ENCODE peak calls at places on chromosomes 11 and 22, in four cellular contexts. One of them, this sample, is unnamed.
A peak's percentile ranks its signal among the peaks of the same experiment; 100 is the strongest.

GRCh38 chr11:133403900-133404299 is 128.4 kb downstream of the OPCML start:
- DNase-seq in stimulated activated CD8-positive, alpha-beta memory T cell treated with anti-CD3 and anti-CD28 coated beads, Interleukin-15, amount 100 ng/mL, for 1 hour: no peak
- DNase-seq in Daoy: peak; percentile 22
- DNase-seq in Right ventricle myocardium superior: no peak
- DNase-seq in this sample: no peak

GRCh38 chr22:43399338-43399979 is 12.4 kb upstream of the MPPED1 start:
- DNase-seq in stimulated activated CD8-positive, alpha-beta memory T cell treated with anti-CD3 and anti-CD28 coated beads, Interleukin-15, amount 100 ng/mL, for 1 hour: no peak
- DNase-seq in Daoy: peak; percentile 48
- DNase-seq in Right ventricle myocardium superior: peak; percentile 36
- DNase-seq in this sample: no peak

GRCh38 chr22:42646569-42647525 is 2.3 kb downstream of the CYB5R3 start:
- DNase-seq in stimulated activated CD8-positive, alpha-beta memory T cell treated with anti-CD3 and anti-CD28 coated beads, Interleukin-15, amount 100 ng/mL, for 1 hour: no peak
- DNase-seq in Daoy: peak; percentile 59
- DNase-seq in Right ventricle myocardium superior: peak; percentile 88
- DNase-seq in this sample: no peak

GRCh38 chr11:104142701-104143100 is 21.2 kb downstream of the PDGFD start:
- DNase-seq in stimulated activated CD8-positive, alpha-beta memory T cell treated with anti-CD3 and anti-CD28 coated beads, Interleukin-15, amount 100 ng/mL, for 1 hour: no peak
- DNase-seq in Daoy: no peak
- DNase-seq in Right ventricle myocardium superior: no peak
- DNase-seq in this sample: no peak

GRCh38 chr11:12393691-12394090 is 16.3 kb downstream of the PARVA start:
- DNase-seq in stimulated activated CD8-positive, alpha-beta memory T cell treated with anti-CD3 and anti-CD28 coated beads, Interleukin-15, amount 100 ng/mL, for 1 hour: no peak
- DNase-seq in Daoy: no peak
- DNase-seq in Right ventricle myocardium superior: no peak
- DNase-seq in this sample: no peak

GRCh38 chr22:36027579-36027959 is 1.1 kb downstream of the RBFOX2 start:
- DNase-seq in stimulated activated CD8-positive, alpha-beta memory T cell treated with anti-CD3 and anti-CD28 coated beads, Interleukin-15, amount 100 ng/mL, for 1 hour: no peak
- DNase-seq in Daoy: peak; percentile 28
- DNase-seq in Right ventricle myocardium superior: no peak
- DNase-seq in this sample: no peak

GRCh38 chr11:58616594-58616993 is 5.9 kb upstream of the CNTF start:
- DNase-seq in stimulated activated CD8-positive, alpha-beta memory T cell treated with anti-CD3 and anti-CD28 coated beads, Interleukin-15, amount 100 ng/mL, for 1 hour: no peak
- DNase-seq in Daoy: peak; percentile 72
- DNase-seq in Right ventricle myocardium superior: peak; percentile 49
- DNase-seq in this sample: no peak

GRCh38 chr11:111514216-111515031 is at the start of gene HOATZ:
- DNase-seq in stimulated activated CD8-positive, alpha-beta memory T cell treated with anti-CD3 and anti-CD28 coated beads, Interleukin-15, amount 100 ng/mL, for 1 hour: no peak
- DNase-seq in Daoy: no peak
- DNase-seq in Right ventricle myocardium superior: no peak
- DNase-seq in this sample: peak; percentile 68

GRCh38 chr11:60835472-60835871 is 6.4 kb upstream of the CCDC86 start:
- DNase-seq in stimulated activated CD8-positive, alpha-beta memory T cell treated with anti-CD3 and anti-CD28 coated beads, Interleukin-15, amount 100 ng/mL, for 1 hour: no peak
- DNase-seq in Daoy: peak; percentile 32
- DNase-seq in Right ventricle myocardium superior: no peak
- DNase-seq in this sample: no peak

GRCh38 chr11:84103096-84103495 is 816.9 kb upstream of the CCDC90B start:
- DNase-seq in stimulated activated CD8-positive, alpha-beta memory T cell treated with anti-CD3 and anti-CD28 coated beads, Interleukin-15, amount 100 ng/mL, for 1 hour: no peak
- DNase-seq in Daoy: no peak
- DNase-seq in Right ventricle myocardium superior: no peak
- DNase-seq in this sample: peak; percentile 61

GRCh38 chr11:76030286-76030685 is 176.0 kb downstream of the WNT11 start:
- DNase-seq in stimulated activated CD8-positive, alpha-beta memory T cell treated with anti-CD3 and anti-CD28 coated beads, Interleukin-15, amount 100 ng/mL, for 1 hour: no peak
- DNase-seq in Daoy: peak; percentile 55
- DNase-seq in Right ventricle myocardium superior: no peak
- DNase-seq in this sample: no peak

GRCh38 chr11:19428206-19429001 is 187.7 kb upstream of the E2F8 start:
- DNase-seq in stimulated activated CD8-positive, alpha-beta memory T cell treated with anti-CD3 and anti-CD28 coated beads, Interleukin-15, amount 100 ng/mL, for 1 hour: no peak
- DNase-seq in Daoy: peak; percentile 55
- DNase-seq in Right ventricle myocardium superior: no peak
- DNase-seq in this sample: no peak

GRCh38 chr11:134372961-134373360 is 39.1 kb downstream of the B3GAT1 start:
- DNase-seq in stimulated activated CD8-positive, alpha-beta memory T cell treated with anti-CD3 and anti-CD28 coated beads, Interleukin-15, amount 100 ng/mL, for 1 hour: no peak
- DNase-seq in Daoy: no peak
- DNase-seq in Right ventricle myocardium superior: no peak
- DNase-seq in this sample: no peak